ENCODE peak calls at places on chromosomes 4 and X, in six cellular contexts. One of them, this sample, is unnamed.

GRCh38 chr4:150242820-150243458 is 164.7 kb downstream of the DCLK2 start:
- DNase-seq in heart left ventricle: no peak
- DNase-seq in body of pancreas: peak
- DNase-seq in suprapubic skin: no peak
- DNase-seq in HepG2: no peak
- DNase-seq in H9: peak
- DNase-seq in this sample: no peak

GRCh38 chr4:20418865-20419451 is 167.3 kb downstream of the SLIT2 start:
- DNase-seq in heart left ventricle: no peak
- DNase-seq in body of pancreas: no peak
- DNase-seq in suprapubic skin: no peak
- DNase-seq in HepG2: peak
- DNase-seq in H9: no peak
- DNase-seq in this sample: no peak

GRCh38 chr4:134544303-134544761 is 342.7 kb upstream of the PABPC4L start:
- DNase-seq in heart left ventricle: peak
- DNase-seq in body of pancreas: peak
- DNase-seq in suprapubic skin: no peak
- DNase-seq in HepG2: no peak
- DNase-seq in H9: no peak
- DNase-seq in this sample: no peak

GRCh38 chr4:78297075-78297815 is 240.1 kb downstream of the FRAS1 start:
- DNase-seq in heart left ventricle: no peak
- DNase-seq in body of pancreas: no peak
- DNase-seq in suprapubic skin: no peak
- DNase-seq in HepG2: no peak
- DNase-seq in H9: no peak
- DNase-seq in this sample: no peak

GRCh38 chr4:73844352-73844751 is 7.9 kb downstream of the CXCL6 start:
- DNase-seq in heart left ventricle: no peak
- DNase-seq in body of pancreas: no peak
- DNase-seq in suprapubic skin: no peak
- DNase-seq in HepG2: no peak
- DNase-seq in H9: no peak
- DNase-seq in this sample: no peak

GRCh38 chr4:84366111-84366510 is 133.0 kb downstream of the NKX6-1 start:
- DNase-seq in heart left ventricle: no peak
- DNase-seq in body of pancreas: no peak
- DNase-seq in suprapubic skin: no peak
- DNase-seq in HepG2: no peak
- DNase-seq in H9: no peak
- DNase-seq in this sample: no peak

GRCh38 chr4:159206427-159206871 is 103.6 kb downstream of the RAPGEF2 start:
- DNase-seq in heart left ventricle: no peak
- DNase-seq in body of pancreas: no peak
- DNase-seq in suprapubic skin: no peak
- DNase-seq in HepG2: no peak
- DNase-seq in H9: no peak
- DNase-seq in this sample: no peak

GRCh38 chrX:132041016-132041415 is 17.9 kb downstream of the STK26 start:
- DNase-seq in heart left ventricle: no peak
- DNase-seq in body of pancreas: no peak
- DNase-seq in suprapubic skin: no peak
- DNase-seq in HepG2: no peak
- DNase-seq in H9: no peak
- DNase-seq in this sample: no peak

GRCh38 chr4:174794706-174795105 is 34.3 kb downstream of the GLRA3 start:
- DNase-seq in heart left ventricle: no peak
- DNase-seq in body of pancreas: no peak
- DNase-seq in suprapubic skin: no peak
- DNase-seq in HepG2: no peak
- DNase-seq in H9: no peak
- DNase-seq in this sample: no peak

GRCh38 chr4:155342142-155342541 is 34.6 kb downstream of the MAP9 start:
- DNase-seq in heart left ventricle: no peak
- DNase-seq in body of pancreas: no peak
- DNase-seq in suprapubic skin: no peak
- DNase-seq in HepG2: no peak
- DNase-seq in H9: no peak
- DNase-seq in this sample: no peak

DNA sequence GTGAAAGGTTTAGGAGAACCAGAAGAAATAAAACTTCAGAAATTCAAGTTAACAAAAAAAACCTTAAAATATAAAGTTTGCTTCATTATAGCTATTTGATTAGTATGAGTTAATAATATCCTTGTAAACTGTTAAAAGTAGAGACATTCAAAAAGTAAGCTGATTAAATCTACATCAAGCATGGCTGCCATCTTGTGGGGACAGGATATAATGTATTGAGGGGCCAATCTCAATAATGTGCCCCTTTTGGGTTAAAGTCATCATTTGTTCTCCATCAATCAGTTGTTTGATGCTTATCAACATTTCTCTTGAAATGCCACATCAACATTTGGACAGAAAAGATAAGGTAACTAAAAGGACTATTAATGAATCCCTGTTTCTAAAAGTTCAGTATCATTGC is 4.6 kb upstream of the GRID2 start:
- DNase-seq in heart left ventricle: no peak
- DNase-seq in body of pancreas: no peak
- DNase-seq in suprapubic skin: no peak
- DNase-seq in HepG2: no peak
- DNase-seq in H9: no peak
- DNase-seq in this sample: no peak
- TF ChIP-seq CTCF in heart left ventricle: no peak
- TF ChIP-seq CTCF in body of pancreas: peak
- TF ChIP-seq CTCF in suprapubic skin: no peak
- TF ChIP-seq CTCF in HepG2: no peak
- TF ChIP-seq CTCF in H9: peak
- TF ChIP-seq CTCF in this sample: no peak

GRCh38 chr4:186807809-186808634 is 84.4 kb upstream of the FAT1 start:
- DNase-seq in heart left ventricle: no peak
- DNase-seq in body of pancreas: no peak
- DNase-seq in suprapubic skin: no peak
- DNase-seq in HepG2: no peak
- DNase-seq in H9: no peak
- DNase-seq in this sample: no peak

GRCh38 chr4:186808635-186809018 is 85.0 kb upstream of the FAT1 start:
- DNase-seq in heart left ventricle: no peak
- DNase-seq in body of pancreas: no peak
- DNase-seq in suprapubic skin: no peak
- DNase-seq in HepG2: no peak
- DNase-seq in H9: no peak
- DNase-seq in this sample: no peak

GRCh38 chr4:186807131-186807530 is 83.5 kb upstream of the FAT1 start:
- DNase-seq in heart left ventricle: no peak
- DNase-seq in body of pancreas: no peak
- DNase-seq in suprapubic skin: no peak
- DNase-seq in HepG2: no peak
- DNase-seq in H9: no peak
- DNase-seq in this sample: no peak

GRCh38 chr4:186806679-186807078 is 83.0 kb upstream of the FAT1 start:
- DNase-seq in heart left ventricle: no peak
- DNase-seq in body of pancreas: no peak
- DNase-seq in suprapubic skin: no peak
- DNase-seq in HepG2: no peak
- DNase-seq in H9: no peak
- DNase-seq in this sample: no peak

DNA sequence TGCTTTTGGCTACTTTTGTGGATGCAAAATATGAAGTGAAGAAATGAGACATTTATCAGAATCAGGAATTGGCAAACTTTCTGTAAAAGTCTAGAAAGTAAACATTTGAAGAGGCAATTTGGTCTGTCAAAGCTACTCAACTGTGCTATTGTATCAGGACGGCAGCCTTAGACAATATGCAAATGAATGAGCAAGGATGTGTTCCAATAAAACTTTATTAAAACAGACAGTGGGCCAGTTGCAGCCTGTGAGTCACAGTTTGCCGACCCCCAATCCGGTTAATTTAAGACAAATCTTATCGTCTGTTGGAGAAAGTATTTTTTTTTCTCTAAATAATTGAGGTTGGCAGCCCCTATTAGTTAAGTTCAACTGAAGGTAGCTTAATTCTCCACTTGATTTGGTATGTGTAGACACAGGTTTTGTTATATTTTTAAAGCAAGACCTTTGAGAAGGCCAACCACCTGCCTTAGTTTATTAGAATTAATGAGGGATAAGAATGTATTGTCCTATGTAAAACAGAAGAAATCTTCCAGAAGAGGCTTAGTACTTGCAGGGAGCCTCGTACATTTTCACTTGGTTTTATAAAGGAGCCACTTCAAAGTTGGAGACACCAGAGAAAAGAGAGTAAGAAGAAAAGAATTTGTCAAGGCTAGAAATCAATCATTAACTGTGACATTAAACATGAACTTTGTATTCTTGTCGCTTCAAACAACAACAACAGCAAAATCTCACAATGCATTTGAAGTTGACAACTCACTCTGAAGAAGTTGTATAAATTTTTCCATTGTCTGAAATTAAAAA is 81.6 kb upstream of the FAT1 start:
- DNase-seq in heart left ventricle: no peak
- DNase-seq in body of pancreas: no peak
- DNase-seq in suprapubic skin: no peak
- DNase-seq in HepG2: peak
- DNase-seq in H9: no peak
- DNase-seq in this sample: no peak
- H3K27ac ChIP-seq in heart left ventricle: no peak
- H3K27ac ChIP-seq in body of pancreas: no peak
- H3K27ac ChIP-seq in suprapubic skin: no peak
- H3K27ac ChIP-seq in HepG2: peak
- H3K27ac ChIP-seq in H9: no peak
- H3K27ac ChIP-seq in this sample: no peak

GRCh38 chr4:7259039-7259438 is 66.7 kb downstream of the SORCS2 start:
- DNase-seq in heart left ventricle: no peak
- DNase-seq in body of pancreas: no peak
- DNase-seq in suprapubic skin: no peak
- DNase-seq in HepG2: no peak
- DNase-seq in H9: no peak
- DNase-seq in this sample: no peak
- TF ChIP-seq CTCF in heart left ventricle: no peak
- TF ChIP-seq CTCF in body of pancreas: no peak
- TF ChIP-seq CTCF in suprapubic skin: no peak
- TF ChIP-seq CTCF in HepG2: no peak
- TF ChIP-seq CTCF in H9: no peak
- TF ChIP-seq CTCF in this sample: no peak

DNA sequence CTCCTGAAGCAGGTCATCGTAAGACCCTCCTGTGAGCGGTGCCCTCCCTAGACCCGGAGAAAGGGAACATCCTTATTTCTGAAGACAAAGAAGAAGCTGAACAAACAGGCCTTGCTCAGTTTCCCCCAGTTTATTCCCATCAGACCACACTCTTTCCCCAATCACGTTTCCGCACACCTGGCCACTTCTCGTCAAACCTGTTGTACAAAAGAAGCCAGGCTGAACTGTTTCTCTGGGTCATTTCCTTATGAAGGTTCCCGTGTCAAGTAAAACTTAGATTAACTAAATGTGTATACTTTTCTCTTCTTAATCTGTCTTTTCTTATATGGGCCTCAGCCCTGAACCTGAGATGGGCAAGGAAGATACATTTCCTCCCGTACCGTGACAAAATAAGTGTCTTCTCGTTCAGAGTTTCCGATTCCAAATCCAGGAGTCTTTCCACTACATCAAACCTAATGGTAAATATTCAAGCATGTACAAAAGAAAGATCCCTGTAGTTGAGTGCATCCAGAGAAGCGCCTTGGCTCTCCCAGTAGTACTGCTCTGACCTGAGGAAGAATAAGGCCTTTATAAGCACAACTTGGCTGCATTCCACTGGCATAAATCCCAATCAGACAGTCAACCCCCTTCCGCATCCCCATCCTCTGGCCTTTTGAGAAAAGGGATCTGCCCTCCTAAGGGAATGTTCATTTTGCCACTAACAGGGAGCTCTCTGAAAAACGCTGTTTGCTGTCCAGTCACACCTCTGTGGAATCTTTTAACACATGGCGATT is 111.7 kb upstream of the ENPP6 start:
- DNase-seq in heart left ventricle: no peak
- DNase-seq in body of pancreas: peak
- DNase-seq in suprapubic skin: no peak
- DNase-seq in HepG2: no peak
- DNase-seq in H9: no peak
- DNase-seq in this sample: no peak
- H3K27ac ChIP-seq in heart left ventricle: no peak
- H3K27ac ChIP-seq in body of pancreas: no peak
- H3K27ac ChIP-seq in suprapubic skin: peak
- H3K27ac ChIP-seq in HepG2: no peak
- H3K27ac ChIP-seq in H9: no peak
- H3K27ac ChIP-seq in this sample: peak

GRCh38 chr4:164731827-164732474 is 22.0 kb upstream of the SMIM31 start:
- DNase-seq in heart left ventricle: peak
- DNase-seq in body of pancreas: peak
- DNase-seq in suprapubic skin: no peak
- DNase-seq in HepG2: peak
- DNase-seq in H9: peak
- DNase-seq in this sample: no peak
- TF ChIP-seq CTCF in heart left ventricle: peak
- TF ChIP-seq CTCF in body of pancreas: peak
- TF ChIP-seq CTCF in suprapubic skin: peak
- TF ChIP-seq CTCF in HepG2: peak
- TF ChIP-seq CTCF in H9: peak
- TF ChIP-seq CTCF in this sample: no peak

GRCh38 chrX:107675365-107675654 is 47.0 kb downstream of the PRPS1 start:
- DNase-seq in heart left ventricle: no peak
- DNase-seq in body of pancreas: no peak
- DNase-seq in suprapubic skin: no peak
- DNase-seq in HepG2: no peak
- DNase-seq in H9: no peak
- DNase-seq in this sample: no peak
- H3K27ac ChIP-seq in heart left ventricle: peak
- H3K27ac ChIP-seq in body of pancreas: peak
- H3K27ac ChIP-seq in suprapubic skin: peak
- H3K27ac ChIP-seq in HepG2: no peak
- H3K27ac ChIP-seq in H9: no peak
- H3K27ac ChIP-seq in this sample: peak

GRCh38 chr4:157804169-157804543 is 368.7 kb downstream of the GASK1B start:
- DNase-seq in heart left ventricle: no peak
- DNase-seq in body of pancreas: no peak
- DNase-seq in suprapubic skin: no peak
- DNase-seq in HepG2: peak
- DNase-seq in H9: no peak
- DNase-seq in this sample: no peak

GRCh38 chr4:157803441-157804168 is 369.2 kb downstream of the GASK1B start:
- DNase-seq in heart left ventricle: no peak
- DNase-seq in body of pancreas: no peak
- DNase-seq in suprapubic skin: no peak
- DNase-seq in HepG2: no peak
- DNase-seq in H9: no peak
- DNase-seq in this sample: no peak

GRCh38 chr4:157808796-157809408 is 363.9 kb downstream of the GASK1B start:
- DNase-seq in heart left ventricle: no peak
- DNase-seq in body of pancreas: peak
- DNase-seq in suprapubic skin: no peak
- DNase-seq in HepG2: no peak
- DNase-seq in H9: no peak
- DNase-seq in this sample: no peak

GRCh38 chr4:157806176-157806575 is 366.6 kb downstream of the GASK1B start:
- DNase-seq in heart left ventricle: no peak
- DNase-seq in body of pancreas: peak
- DNase-seq in suprapubic skin: no peak
- DNase-seq in HepG2: no peak
- DNase-seq in H9: no peak
- DNase-seq in this sample: no peak

GRCh38 chr4:157804986-157805385 is 367.8 kb downstream of the GASK1B start:
- DNase-seq in heart left ventricle: no peak
- DNase-seq in body of pancreas: no peak
- DNase-seq in suprapubic skin: no peak
- DNase-seq in HepG2: peak
- DNase-seq in H9: no peak
- DNase-seq in this sample: no peak
- TF ChIP-seq CTCF in heart left ventricle: no peak
- TF ChIP-seq CTCF in body of pancreas: peak
- TF ChIP-seq CTCF in suprapubic skin: no peak
- TF ChIP-seq CTCF in HepG2: peak
- TF ChIP-seq CTCF in H9: peak
- TF ChIP-seq CTCF in this sample: no peak

This sample was measured in vagina.